ENCODE peak calls at places on chromosomes 3 and 15, in seven cellular contexts. B is neural progenitor cell; C is CD4-positive, alpha-beta T cell; N is body of pancreas; P is iPS DF 6.9; Q is heart left ventricle; F is trophoblast cell. J is an unnamed sample. For H3K27me3, the result is how much of the 10 kb centered on the place peaks cover.

GRCh38 chr3:155323063-155323666 is 29.7 kb upstream of the STRIT1 start:
- DNase-seq in B (peak), C (no peak), N (peak), P (peak), Q (no peak), F (peak), J (peak)

GRCh38 chr3:9649791-9650521 is 651 bp downstream of the MTMR14 start:
- DNase-seq in B (peak), C (no peak), N (no peak), P (no peak), Q (no peak), F (no peak), J (no peak)

GRCh38 chr15:35871812-35872211 is 325.8 kb upstream of the DPH6 start:
- DNase-seq in B (no peak), C (no peak), N (no peak), P (no peak), Q (no peak), F (no peak), J (no peak)

GRCh38 chr3:56251343-56251945 is 216.8 kb downstream of the ERC2 start:
- DNase-seq in B (peak), C (no peak), N (peak), P (no peak), Q (no peak), F (peak), J (peak)

GRCh38 chr3:12479919-12480425 is 4.3 kb upstream of the TSEN2 start:
- DNase-seq in B (peak), C (no peak), N (peak), P (peak), Q (no peak), F (no peak), J (no peak)

GRCh38 chr3:157127831-157128767 is 31.8 kb downstream of the CCNL1 start:
- DNase-seq in B (no peak), C (peak), N (peak), P (no peak), Q (no peak), F (peak), J (no peak)

GRCh38 chr15:99958426-99959097 is 225.3 kb upstream of the LYSMD4 start:
- DNase-seq in B (no peak), C (no peak), N (no peak), P (no peak), Q (no peak), F (no peak), J (no peak)

GRCh38 chr3:125107384-125107783 is 51.6 kb upstream of the HEG1 start:
- DNase-seq in B (no peak), C (no peak), N (no peak), P (no peak), Q (no peak), F (no peak), J (no peak)

GRCh38 chr15:44087578-44088190 is 107.4 kb downstream of the FRMD5 start:
- DNase-seq in B (no peak), C (no peak), N (no peak), P (no peak), Q (no peak), F (no peak), J (peak)

GRCh38 chr15:36858423-36858822 is 241.9 kb downstream of the MEIS2 start:
- DNase-seq in B (no peak), C (no peak), N (no peak), P (no peak), Q (no peak), F (no peak), J (no peak)

GRCh38 chr15:74399511-74400312 is 32.3 kb upstream of the CYP11A1 start:
- DNase-seq in B (no peak), C (peak), N (no peak), P (no peak), Q (no peak), F (no peak), J (no peak)

GRCh38 chr3:142337994-142338393 is 109.8 kb downstream of the XRN1 start:
- DNase-seq in B (no peak), C (no peak), N (no peak), P (no peak), Q (no peak), F (no peak), J (no peak)

GRCh38 chr15:31305375-31305774 is 21.3 kb upstream of the KLF13 start:
- DNase-seq in B (no peak), C (no peak), N (no peak), P (no peak), Q (no peak), F (no peak), J (no peak)

GRCh38 chr3:47664519-47664918 is 85.9 kb upstream of the CSPG5 start:
- DNase-seq in B (peak), C (no peak), N (no peak), P (peak), Q (no peak), F (no peak), J (no peak)

GRCh38 chr3:264394-265156 is 68.0 kb downstream of the CHL1 start:
- DNase-seq in B (no peak), C (no peak), N (peak), P (no peak), Q (no peak), F (peak), J (peak)

GRCh38 chr3:149536429-149536828 is 61.9 kb downstream of the TM4SF4 start:
- DNase-seq in B (peak), C (no peak), N (peak), P (peak), Q (peak), F (no peak), J (no peak)

GRCh38 chr3:196275126-196275525 is 12.4 kb downstream of the PCYT1A start:
- DNase-seq in B (no peak), C (no peak), N (no peak), P (no peak), Q (no peak), F (no peak), J (no peak)

GRCh38 chr3:101643861-101644613 is 32.9 kb downstream of the ZBTB11 start:
- DNase-seq in B (no peak), C (peak), N (no peak), P (no peak), Q (no peak), F (peak), J (no peak)

GRCh38 chr15:71807691-71808091 is 2.7 kb upstream of the NR2E3 start:
- DNase-seq in B (peak), C (no peak), N (no peak), P (no peak), Q (no peak), F (no peak), J (no peak)

GRCh38 chr3:24419067-24419791 is 75.4 kb downstream of the THRB start:
- DNase-seq in B (no peak), C (no peak), N (no peak), P (no peak), Q (no peak), F (no peak), J (no peak)

GRCh38 chr15:66359740-66360139 is 3.3 kb upstream of the TIPIN start:
- DNase-seq in B (no peak), C (no peak), N (no peak), P (no peak), Q (no peak), F (no peak), J (no peak)

GRCh38 chr3:55330355-55330754 is 156.8 kb downstream of the WNT5A start:
- DNase-seq in B (no peak), C (no peak), N (no peak), P (no peak), Q (no peak), F (peak), J (peak)

GRCh38 chr15:66630801-66631351 is 65.1 kb upstream of the LCTL start:
- DNase-seq in B (no peak), C (no peak), N (no peak), P (no peak), Q (no peak), F (no peak), J (no peak)

GRCh38 chr3:100902572-100902971 is 90.6 kb downstream of the ABI3BP start:
- DNase-seq in B (no peak), C (no peak), N (no peak), P (no peak), Q (no peak), F (no peak), J (no peak)

GRCh38 chr3:132417695-132418520 is 606 bp downstream of the DNAJC13 start:
- DNase-seq in B (peak), C (peak), N (peak), P (no peak), Q (no peak), F (peak), J (no peak)

GRCh38 chr3:95097493-95097892 is 1034.6 kb downstream of the NSUN3 start:
- DNase-seq in B (no peak), C (no peak), N (peak), P (no peak), Q (no peak), F (no peak), J (no peak)

GRCh38 chr3:27093771-27094170 is 275.4 kb downstream of the NEK10 start:
- DNase-seq in B (no peak), C (no peak), N (no peak), P (no peak), Q (no peak), F (no peak), J (no peak)

GRCh38 chr15:85689729-85690128 is 105.0 kb downstream of the KLHL25 start:
- DNase-seq in B (peak), C (peak), N (peak), P (peak), Q (no peak), F (no peak), J (no peak)

GRCh38 chr3:138470687-138471086 is 36.3 kb downstream of the ESYT3 start:
- DNase-seq in B (no peak), C (no peak), N (no peak), P (no peak), Q (no peak), F (no peak), J (no peak)

GRCh38 chr15:74315626-74316025 is 51.8 kb downstream of the CYP11A1 start:
- DNase-seq in B (no peak), C (no peak), N (no peak), P (no peak), Q (no peak), F (no peak), J (no peak)

DNA sequence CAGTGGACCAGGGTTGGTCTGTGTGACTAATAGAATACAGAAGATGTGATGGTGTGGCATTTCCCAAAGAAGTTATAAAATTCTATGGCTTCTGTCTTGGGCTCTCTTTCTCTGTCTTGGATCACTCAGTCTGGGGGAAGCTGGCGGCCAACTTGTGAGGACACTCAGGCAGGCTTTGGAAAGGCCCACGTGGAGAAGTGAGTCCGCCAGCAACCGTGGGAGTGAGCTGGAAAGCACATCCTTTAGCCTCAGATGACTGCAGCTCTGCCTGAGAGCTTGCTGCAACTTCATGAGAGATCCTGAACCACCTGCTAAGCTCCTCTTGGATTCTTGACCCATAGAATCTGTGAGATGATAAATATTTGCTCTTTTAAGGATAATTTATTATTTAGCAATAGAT is 72.0 kb upstream of the RASGRP1 start:
- DNase-seq in B (no peak), C (no peak), N (no peak), P (no peak), Q (no peak), F (no peak), J (no peak)
- H3K27me3 ChIP-seq in B (under half), C (under half), N (under half), P (under half), Q (under half), F (under half), J (under half)

DNA sequence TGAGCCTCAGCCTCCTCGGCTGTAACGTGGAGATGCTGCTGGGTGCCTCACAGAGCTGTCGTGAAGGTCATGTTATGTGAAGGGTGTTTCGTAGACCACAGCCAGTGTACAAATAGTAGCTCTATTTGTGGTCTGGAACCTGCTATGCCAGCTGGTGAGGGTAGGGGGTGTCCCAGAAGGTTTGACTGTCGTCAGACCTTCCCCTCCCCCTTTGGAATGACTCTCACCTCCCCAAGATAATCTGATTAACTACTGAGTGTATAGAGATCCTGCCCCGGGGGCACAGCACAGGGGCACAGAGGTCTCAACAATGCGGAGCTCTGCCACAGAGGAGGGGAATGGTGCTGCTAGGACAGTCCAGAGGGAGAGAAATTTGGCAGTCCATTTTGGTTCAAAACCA is 20.5 kb downstream of the FGD5 start:
- DNase-seq in B (peak), C (no peak), N (no peak), P (no peak), Q (no peak), F (no peak), J (no peak)
- H3K27me3 ChIP-seq in B (under half), C (under half), N (under half), P (under half), Q (under half), F (under half), J (under half)

DNA sequence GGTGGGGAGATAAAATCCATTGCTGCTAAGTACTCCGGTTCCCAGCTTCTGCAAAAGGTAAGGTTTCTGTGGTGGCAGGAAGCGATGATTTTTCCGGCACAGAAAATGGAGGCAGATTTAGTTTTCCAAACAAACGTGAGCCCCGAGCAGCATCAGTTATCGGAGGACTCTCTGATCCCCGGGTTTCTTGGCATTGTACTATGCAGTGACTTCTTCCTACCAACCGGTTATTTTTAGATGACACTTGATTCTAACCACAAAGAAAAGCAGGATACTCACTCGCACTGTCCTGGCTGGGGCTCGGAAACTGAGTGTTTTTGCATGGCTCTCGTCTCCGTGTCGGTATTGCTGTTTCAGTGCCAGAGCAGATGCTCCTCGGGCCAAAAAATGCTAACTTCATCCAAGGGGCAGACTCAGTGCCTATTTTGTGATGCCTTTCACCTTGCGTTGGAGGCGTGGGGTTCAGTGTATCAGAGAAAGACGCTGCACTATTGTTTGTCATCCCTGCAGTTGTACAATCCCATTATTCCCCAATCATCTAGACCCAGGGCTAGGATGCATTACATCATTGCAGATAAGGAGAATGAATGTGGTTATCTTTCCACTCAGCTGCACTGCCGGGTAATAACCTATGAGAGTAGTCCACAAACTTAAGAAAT is 1.3 kb downstream of the CACNA2D3 start:
- DNase-seq in B (peak), C (no peak), N (no peak), P (no peak), Q (no peak), F (no peak), J (no peak)
- H3K27me3 ChIP-seq in B (half or more), C (half or more), N (under half), P (under half), Q (under half), F (under half), J (under half)

GRCh38 chr15:88255109-88255495 is 1.4 kb downstream of the NTRK3 start:
- DNase-seq in B (no peak), C (no peak), N (no peak), P (no peak), Q (no peak), F (no peak), J (no peak)

GRCh38 chr15:88256261-88257230 is at the start of gene NTRK3:
- DNase-seq in B (peak), C (no peak), N (no peak), P (no peak), Q (no peak), F (no peak), J (no peak)

GRCh38 chr15:88257311-88257901 is 867 bp upstream of the NTRK3 start:
- DNase-seq in B (peak), C (no peak), N (no peak), P (no peak), Q (no peak), F (no peak), J (no peak)

GRCh38 chr15:88255496-88256171 is 905 bp downstream of the NTRK3 start:
- DNase-seq in B (peak), C (no peak), N (peak), P (no peak), Q (no peak), F (peak), J (no peak)

DNA sequence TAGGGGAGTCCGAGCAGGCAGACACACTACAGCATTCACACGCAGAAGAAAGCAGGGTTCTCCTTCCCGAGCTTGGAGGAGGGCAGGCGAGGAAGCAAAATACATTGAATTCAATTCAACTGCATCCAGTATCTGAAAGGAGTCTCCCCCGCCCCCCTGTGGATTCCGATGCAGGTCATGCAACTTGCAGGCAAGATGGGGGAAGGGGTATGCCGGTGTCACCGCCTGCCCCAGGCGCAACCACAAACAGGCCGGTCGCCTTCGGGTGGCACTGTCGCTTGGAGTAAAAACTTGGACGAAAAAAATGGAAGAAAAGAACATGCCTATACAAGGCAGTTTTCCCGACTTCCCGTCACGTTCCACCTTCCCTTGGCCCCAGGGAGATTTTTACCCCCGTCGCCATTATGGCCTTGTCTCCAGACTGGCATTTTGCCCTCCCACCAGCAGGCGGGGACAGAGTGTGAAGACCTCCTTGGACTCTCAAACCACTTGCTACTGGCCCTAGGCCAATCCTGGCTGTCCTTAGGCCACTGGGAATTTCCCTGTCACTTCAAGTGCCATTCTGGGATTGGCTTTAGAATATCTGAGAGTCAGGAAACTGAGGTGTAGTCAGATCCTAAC is 1.6 kb upstream of the NTRK3 start:
- DNase-seq in B (peak), C (no peak), N (peak), P (peak), Q (no peak), F (no peak), J (no peak)
- H3K27me3 ChIP-seq in B (half or more), C (under half), N (under half), P (under half), Q (under half), F (under half), J (under half)

GRCh38 chr3:193787496-193787870 is 194.5 kb downstream of the OPA1 start:
- DNase-seq in B (no peak), C (no peak), N (no peak), P (no peak), Q (no peak), F (no peak), J (no peak)
- H3K27me3 ChIP-seq in B (under half), C (under half), N (under half), P (under half), Q (half or more), F (under half), J (under half)

DNA sequence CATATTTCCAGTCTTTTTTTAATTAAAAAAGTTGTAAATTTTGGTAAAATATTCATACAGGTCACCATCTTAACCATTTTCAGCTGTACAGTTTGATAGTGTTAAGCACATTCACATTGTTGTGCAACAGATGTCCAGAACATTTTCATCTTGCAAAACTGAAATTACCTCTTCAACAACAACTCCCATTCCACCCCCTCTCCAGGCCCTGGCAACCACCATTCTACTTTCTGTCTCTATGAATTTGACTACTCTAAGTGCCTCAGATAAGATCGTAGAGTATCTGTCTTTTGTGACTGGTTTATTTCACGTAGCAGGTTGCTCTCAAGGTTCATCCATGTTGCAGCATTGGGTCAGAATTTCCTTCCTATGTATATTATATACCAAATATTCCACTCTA is 76.0 kb downstream of the SLCO3A1 start:
- DNase-seq in B (no peak), C (no peak), N (no peak), P (no peak), Q (no peak), F (no peak), J (no peak)
- H3K27me3 ChIP-seq in B (under half), C (under half), N (under half), P (under half), Q (under half), F (under half), J (under half)

GRCh38 chr3:50531201-50531600 is 27.8 kb upstream of the CACNA2D2 start:
- DNase-seq in B (no peak), C (no peak), N (no peak), P (no peak), Q (no peak), F (no peak), J (no peak)
- H3K27me3 ChIP-seq in B (under half), C (under half), N (under half), P (under half), Q (under half), F (under half), J (under half)

GRCh38 chr3:182258538-182259177 is 534.6 kb upstream of the ATP11B start:
- DNase-seq in B (peak), C (no peak), N (no peak), P (no peak), Q (no peak), F (no peak), J (peak)
- H3K27me3 ChIP-seq in B (under half), C (under half), N (under half), P (under half), Q (under half), F (under half), J (under half)

GRCh38 chr3:172237121-172237742 is 197.9 kb downstream of the FNDC3B start:
- DNase-seq in B (no peak), C (no peak), N (no peak), P (no peak), Q (no peak), F (no peak), J (no peak)

GRCh38 chr3:172233474-172234277 is 194.3 kb downstream of the FNDC3B start:
- DNase-seq in B (no peak), C (no peak), N (no peak), P (no peak), Q (no peak), F (no peak), J (no peak)

GRCh38 chr3:172232579-172232978 is 193.2 kb downstream of the FNDC3B start:
- DNase-seq in B (no peak), C (no peak), N (no peak), P (no peak), Q (no peak), F (no peak), J (no peak)

GRCh38 chr3:172239218-172239738 is 199.9 kb downstream of the FNDC3B start:
- DNase-seq in B (no peak), C (no peak), N (no peak), P (no peak), Q (no peak), F (no peak), J (no peak)

GRCh38 chr3:172235698-172236097 is 196.3 kb downstream of the FNDC3B start:
- DNase-seq in B (no peak), C (no peak), N (no peak), P (no peak), Q (no peak), F (no peak), J (no peak)
- H3K27me3 ChIP-seq in B (under half), C (under half), N (under half), P (under half), Q (under half), F (under half), J (under half)